ENCODE peak calls at places on chromosomes 13 and 19, in four cellular contexts. One of them, this sample, is unnamed.

GRCh38 chr19:9487016-9487415 is 11.4 kb downstream of the ZNF560 start:
- DNase-seq in mesendoderm: no peak
- DNase-seq in psoas muscle: no peak
- DNase-seq in AG04450: no peak
- DNase-seq in this sample: no peak

GRCh38 chr19:13060233-13060963 is 42.3 kb downstream of the LYL1 start:
- DNase-seq in psoas muscle: no peak
- DNase-seq in mesendoderm: no peak
- DNase-seq in AG04450: no peak
- DNase-seq in this sample: no peak

GRCh38 chr19:1008268-1009042 is 8.2 kb downstream of the GRIN3B start:
- DNase-seq in mesendoderm: no peak
- DNase-seq in AG04450: no peak
- DNase-seq in psoas muscle: no peak
- DNase-seq in this sample: no peak

GRCh38 chr19:36837525-36837901 is 674 bp downstream of the ZNF790 start:
- DNase-seq in AG04450: no peak
- DNase-seq in psoas muscle: no peak
- DNase-seq in mesendoderm: peak
- DNase-seq in this sample: no peak

GRCh38 chr13:113660066-113660465 is 2.1 kb upstream of the ATP4B start:
- DNase-seq in psoas muscle: no peak
- DNase-seq in mesendoderm: no peak
- DNase-seq in AG04450: no peak
- DNase-seq in this sample: no peak

GRCh38 chr19:32397736-32398135 is 7.8 kb upstream of the DPY19L3 start:
- DNase-seq in AG04450: peak
- DNase-seq in psoas muscle: no peak
- DNase-seq in mesendoderm: peak
- DNase-seq in this sample: no peak

GRCh38 chr13:41458939-41459753 is 1.8 kb downstream of the RGCC start:
- DNase-seq in psoas muscle: peak
- DNase-seq in mesendoderm: peak
- DNase-seq in AG04450: no peak
- DNase-seq in this sample: peak

GRCh38 chr19:8506402-8506957 is 4.0 kb upstream of the PRAM1 start:
- DNase-seq in AG04450: no peak
- DNase-seq in psoas muscle: no peak
- DNase-seq in mesendoderm: peak
- DNase-seq in this sample: no peak

GRCh38 chr19:4896372-4896771 is 6.3 kb downstream of the ARRDC5 start:
- DNase-seq in AG04450: no peak
- DNase-seq in psoas muscle: peak
- DNase-seq in mesendoderm: no peak
- DNase-seq in this sample: no peak

GRCh38 chr13:77061362-77061761 is 34.4 kb upstream of the FBXL3 start:
- DNase-seq in psoas muscle: no peak
- DNase-seq in AG04450: no peak
- DNase-seq in mesendoderm: no peak
- DNase-seq in this sample: no peak

GRCh38 chr13:51501592-51502205 is 48.9 kb upstream of the INTS6 start:
- DNase-seq in AG04450: no peak
- DNase-seq in mesendoderm: no peak
- DNase-seq in psoas muscle: no peak
- DNase-seq in this sample: no peak

GRCh38 chr13:40109324-40109958 is 454.0 kb downstream of the COG6 start:
- DNase-seq in psoas muscle: peak
- DNase-seq in mesendoderm: no peak
- DNase-seq in AG04450: peak
- DNase-seq in this sample: no peak

GRCh38 chr19:33895366-33895765 is 98.7 kb downstream of the KCTD15 start:
- DNase-seq in mesendoderm: no peak
- DNase-seq in psoas muscle: no peak
- DNase-seq in AG04450: no peak
- DNase-seq in this sample: no peak

GRCh38 chr13:27808866-27809546 is 16.7 kb downstream of the GSX1 start:
- DNase-seq in AG04450: no peak
- DNase-seq in mesendoderm: no peak
- DNase-seq in psoas muscle: no peak
- DNase-seq in this sample: no peak

GRCh38 chr13:109131698-109132257 is 502.4 kb downstream of the MYO16 start:
- DNase-seq in AG04450: no peak
- DNase-seq in psoas muscle: no peak
- DNase-seq in mesendoderm: peak
- DNase-seq in this sample: no peak

GRCh38 chr13:67277581-67277980 is 47.4 kb upstream of the PCDH9 start:
- DNase-seq in mesendoderm: no peak
- DNase-seq in AG04450: no peak
- DNase-seq in psoas muscle: no peak
- DNase-seq in this sample: no peak

GRCh38 chr13:69092615-69093322 is 1014.9 kb upstream of the ATXN8OS start:
- DNase-seq in mesendoderm: peak
- DNase-seq in AG04450: no peak
- DNase-seq in psoas muscle: no peak
- DNase-seq in this sample: no peak

GRCh38 chr13:106471957-106472543 is 63.4 kb downstream of the EFNB2 start:
- DNase-seq in AG04450: peak
- DNase-seq in psoas muscle: peak
- DNase-seq in mesendoderm: peak
- DNase-seq in this sample: no peak

GRCh38 chr13:98585946-98586345 is 9.0 kb upstream of the STK24 start:
- DNase-seq in mesendoderm: no peak
- DNase-seq in AG04450: no peak
- DNase-seq in psoas muscle: no peak
- DNase-seq in this sample: no peak

GRCh38 chr13:98586400-98587144 is 9.7 kb upstream of the STK24 start:
- DNase-seq in mesendoderm: no peak
- DNase-seq in AG04450: no peak
- DNase-seq in psoas muscle: no peak
- DNase-seq in this sample: no peak

GRCh38 chr13:98595134-98595533 is 18.2 kb upstream of the STK24 start:
- DNase-seq in AG04450: no peak
- DNase-seq in mesendoderm: no peak
- DNase-seq in psoas muscle: no peak
- DNase-seq in this sample: no peak

GRCh38 chr13:98592353-98592740 is 15.4 kb upstream of the STK24 start:
- DNase-seq in AG04450: no peak
- DNase-seq in psoas muscle: no peak
- DNase-seq in mesendoderm: no peak
- DNase-seq in this sample: no peak

DNA sequence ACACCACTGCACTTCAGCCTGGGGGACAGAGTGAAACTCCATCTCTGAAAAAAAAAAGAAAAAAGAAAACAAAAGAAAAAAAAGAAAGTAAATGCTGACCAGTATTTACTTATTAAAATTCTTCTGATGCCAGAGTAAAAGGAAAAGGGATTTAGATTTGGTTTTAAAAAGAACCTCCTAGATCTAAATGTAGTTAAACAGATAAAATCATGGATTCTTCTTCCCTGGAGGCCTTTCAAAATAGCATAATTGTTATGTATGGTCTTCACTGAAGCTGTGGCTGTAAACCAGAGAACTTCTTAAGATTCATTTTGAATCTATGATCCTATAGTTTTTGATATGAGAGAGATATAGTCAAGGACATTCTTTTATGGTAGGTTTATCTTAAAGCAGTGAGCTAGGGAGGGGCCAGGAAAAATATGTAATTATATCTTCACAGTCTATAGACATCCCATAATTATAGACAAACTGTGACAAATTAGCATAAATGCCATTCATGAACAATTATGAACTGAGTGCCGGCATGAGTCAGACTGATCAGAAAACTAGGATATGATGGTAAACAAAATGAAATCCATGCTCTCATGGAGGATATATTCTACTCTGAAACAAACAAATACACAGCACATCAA is 14.9 kb upstream of the STK24 start:
- DNase-seq in AG04450: no peak
- DNase-seq in psoas muscle: no peak
- DNase-seq in mesendoderm: no peak
- DNase-seq in this sample: no peak
- H3K27ac ChIP-seq in AG04450: no peak
- H3K27ac ChIP-seq in psoas muscle: no peak
- H3K27ac ChIP-seq in mesendoderm: no peak
- H3K27ac ChIP-seq in this sample: no peak

DNA sequence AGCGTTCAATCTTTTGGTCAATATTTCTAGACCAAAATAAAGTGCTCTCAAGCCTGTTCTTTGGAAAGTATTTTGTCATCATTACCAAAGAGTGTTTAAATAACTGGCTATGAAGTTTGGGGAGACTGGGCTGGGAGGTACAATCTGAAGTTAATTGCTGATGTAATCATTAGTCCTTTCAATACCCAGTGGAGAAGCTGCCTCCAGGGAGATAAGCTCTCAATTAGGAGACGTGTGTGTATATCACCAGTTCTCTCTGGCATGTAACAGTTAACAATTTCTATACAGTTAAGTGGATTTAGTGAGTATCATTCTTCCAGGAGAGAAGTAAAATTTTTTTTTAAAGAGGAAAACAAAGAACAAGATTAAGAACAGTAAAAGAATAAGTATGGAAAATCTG is 1.4 kb downstream of the COL4A1 start:
- DNase-seq in psoas muscle: no peak
- DNase-seq in mesendoderm: peak
- DNase-seq in AG04450: no peak
- DNase-seq in this sample: no peak
- H3K4me3 ChIP-seq in psoas muscle: peak
- H3K4me3 ChIP-seq in mesendoderm: no peak
- H3K4me3 ChIP-seq in AG04450: peak
- H3K4me3 ChIP-seq in this sample: no peak

GRCh38 chr19:51639916-51640315 is 6.7 kb downstream of the SIGLEC14 start:
- DNase-seq in AG04450: no peak
- DNase-seq in mesendoderm: no peak
- DNase-seq in psoas muscle: no peak
- DNase-seq in this sample: no peak

GRCh38 chr19:51632126-51632525 is 1.9 kb upstream of the SIGLEC5 start:
- DNase-seq in psoas muscle: no peak
- DNase-seq in AG04450: no peak
- DNase-seq in mesendoderm: no peak
- DNase-seq in this sample: no peak

GRCh38 chr19:51640371-51640770 is 6.3 kb downstream of the SIGLEC14 start:
- DNase-seq in mesendoderm: no peak
- DNase-seq in AG04450: no peak
- DNase-seq in psoas muscle: no peak
- DNase-seq in this sample: no peak

GRCh38 chr19:51641648-51642047 is 5.0 kb downstream of the SIGLEC14 start:
- DNase-seq in AG04450: no peak
- DNase-seq in psoas muscle: no peak
- DNase-seq in mesendoderm: no peak
- DNase-seq in this sample: no peak

DNA sequence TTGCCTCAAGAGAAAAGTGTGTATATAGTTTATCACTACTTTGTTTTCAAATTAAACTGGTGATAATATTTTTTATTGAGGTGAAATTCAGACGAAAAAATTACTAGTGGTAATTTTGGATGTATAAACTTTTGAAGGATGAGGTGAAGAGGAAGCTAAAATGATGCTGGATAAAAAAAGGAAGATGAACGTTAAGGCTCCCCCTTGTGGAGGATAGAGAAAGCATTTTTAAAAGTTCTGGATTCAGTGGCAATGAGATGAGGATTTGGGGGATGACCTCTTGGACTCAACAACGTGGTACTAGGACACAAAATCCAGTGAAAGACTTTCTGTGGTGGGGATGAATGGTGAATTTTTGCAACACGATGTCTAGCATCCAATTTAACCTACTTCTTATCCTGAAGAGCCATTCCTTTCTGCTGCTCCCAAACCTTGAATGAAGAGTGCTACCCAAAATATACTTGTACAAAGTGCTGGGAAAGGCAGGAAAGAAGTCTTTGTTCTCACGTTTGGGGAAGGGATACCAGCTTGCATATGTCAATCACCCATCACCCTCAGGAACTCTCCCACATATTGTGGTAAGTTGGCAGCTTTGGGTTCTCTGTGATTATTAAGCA is 7.3 kb upstream of the SIGLEC5 start:
- DNase-seq in mesendoderm: peak
- DNase-seq in psoas muscle: no peak
- DNase-seq in AG04450: no peak
- DNase-seq in this sample: peak
- H3K27ac ChIP-seq in mesendoderm: no peak
- H3K27ac ChIP-seq in psoas muscle: no peak
- H3K27ac ChIP-seq in AG04450: no peak
- H3K27ac ChIP-seq in this sample: no peak

GRCh38 chr13:43369319-43369718 is 345.9 kb downstream of the DNAJC15 start:
- DNase-seq in AG04450: no peak
- DNase-seq in mesendoderm: no peak
- DNase-seq in psoas muscle: no peak
- DNase-seq in this sample: no peak

GRCh38 chr13:43365042-43365344 is 341.6 kb downstream of the DNAJC15 start:
- DNase-seq in mesendoderm: no peak
- DNase-seq in AG04450: no peak
- DNase-seq in psoas muscle: no peak
- DNase-seq in this sample: no peak

GRCh38 chr13:43363156-43363918 is 340.0 kb downstream of the DNAJC15 start:
- DNase-seq in mesendoderm: no peak
- DNase-seq in AG04450: peak
- DNase-seq in psoas muscle: no peak
- DNase-seq in this sample: no peak

GRCh38 chr13:43364210-43365041 is 341.0 kb downstream of the DNAJC15 start:
- DNase-seq in mesendoderm: no peak
- DNase-seq in AG04450: peak
- DNase-seq in psoas muscle: no peak
- DNase-seq in this sample: no peak

GRCh38 chr13:43368003-43368402 is 344.6 kb downstream of the DNAJC15 start:
- DNase-seq in psoas muscle: no peak
- DNase-seq in mesendoderm: no peak
- DNase-seq in AG04450: no peak
- DNase-seq in this sample: peak
- H3K4me3 ChIP-seq in psoas muscle: peak
- H3K4me3 ChIP-seq in mesendoderm: no peak
- H3K4me3 ChIP-seq in AG04450: peak
- H3K4me3 ChIP-seq in this sample: no peak

This sample was measured in CD4-positive, alpha-beta memory T cell.